ENCODE peak calls at places on chromosomes 2 and 18, in eight cellular contexts. Q is neural crest cell; S is HFF-Myc; J is epithelial cell of esophagus; Z is CD4-positive, alpha-beta T cell; H is GM06990; T is progenitor cell of endocrine pancreas; E is breast epithelium. K is an unnamed sample.

GRCh38 chr18:31941010-31941809 is 1.7 kb downstream of the TRAPPC8 start:
- DNase-seq in Q (no peak), S (no peak), J (no peak), Z (no peak), H (no peak), T (no peak), E (no peak), K (no peak)

GRCh38 chr2:201264472-201265173 is 4.3 kb downstream of the CASP8 start:
- DNase-seq in Q (no peak), S (no peak), J (no peak), Z (no peak), H (no peak), T (no peak), E (no peak), K (no peak)

GRCh38 chr2:216044883-216045499 is 31.6 kb upstream of the MREG start:
- DNase-seq in Q (no peak), S (no peak), J (no peak), Z (no peak), H (no peak), T (no peak), E (no peak), K (no peak)

GRCh38 chr18:1585881-1586488 is 681.3 kb downstream of the ADCYAP1 start:
- DNase-seq in Q (peak), S (peak), J (peak), Z (no peak), H (no peak), T (no peak), E (no peak), K (peak)

GRCh38 chr2:112728029-112728362 is 7.2 kb downstream of the NT5DC4 start:
- DNase-seq in Q (no peak), S (no peak), J (no peak), Z (no peak), H (no peak), T (no peak), E (no peak), K (no peak)

GRCh38 chr18:11494093-11494492 is 115.3 kb upstream of the SLC35G4 start:
- DNase-seq in Q (no peak), S (no peak), J (no peak), Z (no peak), H (no peak), T (no peak), E (no peak), K (no peak)

GRCh38 chr2:117523267-117523666 is 291.2 kb upstream of the DDX18 start:
- DNase-seq in Q (no peak), S (no peak), J (peak), Z (no peak), H (no peak), T (no peak), E (peak), K (peak)

GRCh38 chr2:746697-747096 is 69.5 kb upstream of the TMEM18 start:
- DNase-seq in Q (no peak), S (no peak), J (no peak), Z (no peak), H (no peak), T (no peak), E (no peak), K (no peak)

GRCh38 chr2:74952575-74952974 is 5.9 kb upstream of the POLE4 start:
- DNase-seq in Q (no peak), S (no peak), J (no peak), Z (no peak), H (no peak), T (no peak), E (no peak), K (no peak)

GRCh38 chr2:186664644-186665043 is 29.2 kb upstream of the FAM171B start:
- DNase-seq in Q (no peak), S (no peak), J (no peak), Z (no peak), H (no peak), T (no peak), E (no peak), K (no peak)

GRCh38 chr2:121343191-121343590 is 58.2 kb upstream of the TFCP2L1 start:
- DNase-seq in Q (no peak), S (no peak), J (no peak), Z (no peak), H (no peak), T (no peak), E (no peak), K (no peak)

GRCh38 chr2:142707318-142707717 is 170.1 kb upstream of the KYNU start:
- DNase-seq in Q (no peak), S (no peak), J (no peak), Z (no peak), H (no peak), T (no peak), E (no peak), K (no peak)

GRCh38 chr2:46036929-46037328 is 260.3 kb upstream of the EPAS1 start:
- DNase-seq in Q (no peak), S (peak), J (no peak), Z (no peak), H (no peak), T (no peak), E (no peak), K (no peak)

GRCh38 chr2:241595600-241596140 is 37.1 kb downstream of the BOK start:
- DNase-seq in Q (peak), S (no peak), J (no peak), Z (no peak), H (no peak), T (no peak), E (no peak), K (peak)

GRCh38 chr2:108365656-108366055 is 12.1 kb upstream of the SULT1C4 start:
- DNase-seq in Q (no peak), S (no peak), J (no peak), Z (no peak), H (no peak), T (no peak), E (no peak), K (no peak)

GRCh38 chr2:44836174-44836573 is 105.3 kb upstream of the SIX3 start:
- DNase-seq in Q (no peak), S (no peak), J (no peak), Z (no peak), H (peak), T (no peak), E (no peak), K (peak)

GRCh38 chr18:55588001-55588875 is at the start of gene TCF4:
- DNase-seq in Q (peak), S (peak), J (peak), Z (no peak), H (no peak), T (peak), E (peak), K (peak)

GRCh38 chr2:18440141-18440605 is 120.3 kb downstream of the RDH14 start:
- DNase-seq in Q (no peak), S (no peak), J (no peak), Z (no peak), H (no peak), T (no peak), E (no peak), K (no peak)

GRCh38 chr2:181924336-181924735 is 32.8 kb downstream of the ITPRID2 start:
- DNase-seq in Q (no peak), S (no peak), J (no peak), Z (no peak), H (no peak), T (no peak), E (no peak), K (no peak)

GRCh38 chr2:226999676-227000075 is 163.8 kb downstream of the RHBDD1 start:
- DNase-seq in Q (no peak), S (no peak), J (no peak), Z (no peak), H (no peak), T (no peak), E (no peak), K (no peak)

DNA sequence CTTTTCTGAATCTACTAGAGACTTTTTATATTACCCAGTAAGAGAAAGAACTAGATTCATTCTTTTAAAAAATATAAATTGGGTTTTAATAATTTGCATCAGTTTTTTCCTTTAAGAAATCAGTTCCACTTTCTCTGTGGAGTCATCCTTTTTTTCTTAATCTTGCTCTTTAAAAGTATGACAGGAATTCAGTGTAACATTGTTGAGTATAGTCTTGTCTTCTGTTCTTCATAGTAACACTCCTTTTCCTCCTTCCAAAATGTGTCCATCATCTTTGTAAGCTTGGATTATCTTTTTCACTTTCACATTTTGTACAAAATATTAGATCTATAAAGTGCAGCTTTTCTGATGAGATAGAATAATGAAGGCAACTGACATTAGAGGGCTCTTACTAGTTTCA is 135.4 kb downstream of the HAUS1 start:
- DNase-seq in Q (no peak), S (no peak), J (no peak), Z (no peak), H (no peak), T (no peak), E (no peak), K (no peak)
- TF ChIP-seq CTCF in Q (no peak), S (no peak), J (no peak), Z (no peak), H (no peak), T (no peak), E (no peak), K (no peak)

DNA sequence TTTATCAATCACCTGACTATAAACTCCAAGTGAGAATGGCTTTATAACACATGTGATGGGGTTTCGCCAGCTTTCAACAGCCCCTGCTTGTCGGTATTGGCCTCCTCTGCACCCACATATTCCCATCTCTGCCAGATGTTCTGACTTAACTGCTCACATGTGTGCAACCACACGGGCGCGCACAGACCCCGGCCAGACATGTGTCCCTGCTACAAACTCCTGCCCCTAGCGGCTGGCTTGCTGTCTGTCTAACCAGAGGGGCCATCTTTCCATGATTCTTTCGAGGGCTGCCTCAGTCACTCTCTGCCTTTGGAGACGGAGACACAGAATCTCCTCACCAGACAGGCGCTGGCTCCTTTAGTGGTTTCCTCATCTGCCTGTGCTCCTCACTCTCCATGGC is 15.3 kb downstream of the STON1 start:
- DNase-seq in Q (no peak), S (peak), J (no peak), Z (no peak), H (no peak), T (no peak), E (no peak), K (no peak)
- TF ChIP-seq CTCF in Q (no peak), S (peak), J (no peak), Z (no peak), H (no peak), T (no peak), E (no peak), K (no peak)

DNA sequence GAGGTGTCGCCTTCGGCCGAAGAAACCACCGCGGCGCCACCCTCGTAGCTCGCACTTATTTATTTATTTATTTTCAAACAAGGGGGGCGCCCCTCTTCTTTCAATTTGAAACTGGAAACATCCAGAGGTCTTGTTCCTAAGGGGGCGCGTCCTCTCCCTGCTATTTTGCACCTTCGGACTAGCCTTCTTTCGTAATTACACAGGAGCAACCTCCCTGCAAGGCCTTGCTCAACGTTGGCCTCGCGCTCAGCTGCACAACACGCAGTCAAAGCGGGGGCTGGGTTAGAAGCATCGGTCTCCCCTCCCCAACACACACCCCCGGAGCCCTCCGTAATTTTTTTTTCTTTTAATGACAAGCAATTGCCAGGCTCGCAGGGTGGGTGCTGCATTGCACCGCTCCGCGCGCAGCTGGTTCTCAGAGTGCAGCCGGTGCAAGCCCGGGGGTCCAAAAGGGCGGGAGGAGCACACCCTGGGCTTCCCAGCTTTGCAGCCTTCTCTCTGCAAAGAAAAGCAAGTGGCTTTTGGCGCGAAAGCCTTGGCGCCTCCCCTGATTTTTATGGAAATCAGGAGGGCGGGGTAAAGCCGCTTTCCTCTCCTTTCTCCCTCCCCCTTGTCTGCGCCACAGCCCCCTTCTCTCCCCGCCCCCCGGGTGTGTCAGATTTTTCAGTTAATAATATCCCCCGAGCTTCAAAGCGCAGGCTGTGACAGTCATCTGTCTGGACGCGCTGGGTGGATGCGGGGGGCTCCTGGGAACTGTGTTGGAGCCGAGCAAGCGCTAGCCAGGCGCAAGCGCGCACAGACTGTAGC is at the start of gene MYCN:
- DNase-seq in Q (peak), S (no peak), J (peak), Z (peak), H (peak), T (peak), E (peak), K (peak)
- TF ChIP-seq CTCF in Q (peak), S (peak), J (peak), Z (peak), H (no peak), T (peak), E (peak), K (peak)

DNA sequence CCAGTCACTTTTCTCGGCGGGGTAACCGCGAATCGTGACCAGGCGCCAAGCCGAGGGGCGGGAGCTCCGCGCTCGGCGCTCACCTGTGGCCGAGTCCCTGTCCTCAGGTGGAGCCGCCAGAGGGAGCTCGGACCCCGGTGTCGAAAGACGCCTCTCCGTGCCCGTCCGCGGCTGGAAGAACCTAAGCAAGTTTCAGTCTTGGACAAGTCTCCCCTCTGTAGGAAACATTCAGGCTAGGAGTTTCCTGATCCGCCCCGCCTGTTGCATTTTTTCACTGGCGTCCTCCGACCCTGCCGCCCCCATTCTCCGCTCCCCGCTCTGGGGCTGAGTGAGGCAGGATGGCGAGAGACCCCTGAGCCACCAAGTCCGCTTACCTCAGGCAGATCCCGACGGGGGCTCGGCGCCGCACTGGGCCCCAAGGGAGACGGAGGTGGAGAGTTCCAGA is 511 bp downstream of the DSEL start:
- DNase-seq in Q (peak), S (no peak), J (peak), Z (peak), H (peak), T (peak), E (peak), K (peak)
- TF ChIP-seq CTCF in Q (peak), S (peak), J (peak), Z (peak), H (peak), T (peak), E (peak), K (peak)

GRCh38 chr2:160289803-160290202 is 89.7 kb upstream of the ITGB6 start:
- DNase-seq in Q (no peak), S (no peak), J (no peak), Z (no peak), H (no peak), T (no peak), E (no peak), K (no peak)

GRCh38 chr2:160288324-160288723 is 88.3 kb upstream of the ITGB6 start:
- DNase-seq in Q (no peak), S (no peak), J (peak), Z (no peak), H (no peak), T (no peak), E (no peak), K (peak)

GRCh38 chr2:160283675-160284074 is 83.6 kb upstream of the ITGB6 start:
- DNase-seq in Q (no peak), S (no peak), J (no peak), Z (no peak), H (no peak), T (no peak), E (no peak), K (no peak)

GRCh38 chr2:160287476-160287875 is 87.4 kb upstream of the ITGB6 start:
- DNase-seq in Q (no peak), S (no peak), J (no peak), Z (no peak), H (no peak), T (no peak), E (no peak), K (no peak)

GRCh38 chr2:160286541-160286940 is 86.5 kb upstream of the ITGB6 start:
- DNase-seq in Q (no peak), S (no peak), J (no peak), Z (no peak), H (no peak), T (no peak), E (no peak), K (no peak)
- TF ChIP-seq CTCF in Q (no peak), S (no peak), J (no peak), Z (no peak), H (no peak), T (no peak), E (no peak), K (no peak)

DNA sequence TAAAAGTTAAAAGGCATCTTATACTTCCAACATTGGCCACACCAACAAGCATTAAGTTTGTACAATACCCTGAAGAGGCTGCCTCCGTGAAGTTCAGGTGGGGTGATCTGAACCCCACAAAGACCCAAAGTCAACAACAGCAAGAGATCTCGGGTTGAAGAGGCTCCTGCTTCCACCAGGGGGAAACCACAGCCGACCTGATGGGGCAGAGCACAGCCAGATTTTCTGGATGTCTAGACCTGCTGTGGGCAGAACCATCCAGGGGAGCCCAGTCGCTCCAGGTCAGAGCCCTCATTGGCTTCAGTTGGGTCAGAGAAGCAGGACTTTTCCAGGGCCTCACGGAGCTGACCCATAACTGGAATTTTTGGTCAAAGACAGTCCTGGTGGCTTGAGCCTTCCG is 66.5 kb upstream of the ACKR3 start:
- DNase-seq in Q (no peak), S (no peak), J (no peak), Z (no peak), H (no peak), T (no peak), E (no peak), K (no peak)
- TF ChIP-seq CTCF in Q (peak), S (peak), J (peak), Z (no peak), H (peak), T (peak), E (no peak), K (peak)